ENCODE peak calls at places on chromosomes 16 and 17, in seven cellular contexts. One of them, this sample, is unnamed.

GRCh38 chr16:12347365-12347764 is 370.8 kb downstream of the SNX29 start:
- DNase-seq in GM12865: no peak
- DNase-seq in cardiac fibroblast: no peak
- DNase-seq in upper lobe of left lung: no peak
- DNase-seq in adrenal gland: no peak
- DNase-seq in Peyer's patch: no peak
- DNase-seq in AG09309: no peak
- DNase-seq in this sample: no peak

GRCh38 chr17:76709077-76709950 is 1.5 kb downstream of the MXRA7 start:
- DNase-seq in GM12865: no peak
- DNase-seq in cardiac fibroblast: peak; percentile 96
- DNase-seq in upper lobe of left lung: peak; percentile 79
- DNase-seq in adrenal gland: peak; percentile 83
- DNase-seq in Peyer's patch: peak; percentile 72
- DNase-seq in AG09309: peak; percentile 96
- DNase-seq in this sample: peak; percentile 98

GRCh38 chr17:33753452-33753851 is 460.4 kb upstream of the ASIC2 start:
- DNase-seq in GM12865: peak; percentile 15
- DNase-seq in cardiac fibroblast: no peak
- DNase-seq in upper lobe of left lung: no peak
- DNase-seq in adrenal gland: no peak
- DNase-seq in Peyer's patch: no peak
- DNase-seq in AG09309: no peak
- DNase-seq in this sample: no peak

GRCh38 chr17:35051183-35051578 is 12.3 kb downstream of the RFFL start:
- DNase-seq in GM12865: peak; percentile 90
- DNase-seq in cardiac fibroblast: no peak
- DNase-seq in upper lobe of left lung: no peak
- DNase-seq in adrenal gland: no peak
- DNase-seq in Peyer's patch: no peak
- DNase-seq in AG09309: no peak
- DNase-seq in this sample: peak; percentile 7

GRCh38 chr17:45149669-45150603 is 1.7 kb downstream of the HEXIM1 start:
- DNase-seq in GM12865: peak; percentile 64
- DNase-seq in cardiac fibroblast: peak; percentile 70
- DNase-seq in upper lobe of left lung: peak; percentile 90
- DNase-seq in adrenal gland: peak; percentile 79
- DNase-seq in Peyer's patch: peak; percentile 83
- DNase-seq in AG09309: no peak
- DNase-seq in this sample: peak; percentile 67

GRCh38 chr16:86195863-86196630 is 297.1 kb downstream of the IRF8 start:
- DNase-seq in GM12865: no peak
- DNase-seq in cardiac fibroblast: peak; percentile 10
- DNase-seq in upper lobe of left lung: no peak
- DNase-seq in adrenal gland: no peak
- DNase-seq in Peyer's patch: no peak
- DNase-seq in AG09309: no peak
- DNase-seq in this sample: no peak

GRCh38 chr16:2278272-2278608 is 10.3 kb upstream of the RNPS1 start:
- DNase-seq in GM12865: no peak
- DNase-seq in cardiac fibroblast: no peak
- DNase-seq in upper lobe of left lung: no peak
- DNase-seq in adrenal gland: no peak
- DNase-seq in Peyer's patch: no peak
- DNase-seq in AG09309: no peak
- DNase-seq in this sample: no peak

GRCh38 chr16:7513429-7513828 is 180.8 kb downstream of the RBFOX1 start:
- DNase-seq in GM12865: peak; percentile 5
- DNase-seq in cardiac fibroblast: no peak
- DNase-seq in upper lobe of left lung: no peak
- DNase-seq in adrenal gland: no peak
- DNase-seq in Peyer's patch: no peak
- DNase-seq in AG09309: no peak
- DNase-seq in this sample: no peak

GRCh38 chr16:29943846-29944669 is 17.8 kb upstream of the TMEM219 start:
- DNase-seq in GM12865: no peak
- DNase-seq in cardiac fibroblast: peak; percentile 97
- DNase-seq in upper lobe of left lung: no peak
- DNase-seq in adrenal gland: peak; percentile 68
- DNase-seq in Peyer's patch: peak; percentile 86
- DNase-seq in AG09309: peak; percentile 97
- DNase-seq in this sample: peak; percentile 99

GRCh38 chr17:39791296-39791992 is 53.7 kb downstream of the GRB7 start:
- DNase-seq in GM12865: no peak
- DNase-seq in cardiac fibroblast: no peak
- DNase-seq in upper lobe of left lung: no peak
- DNase-seq in adrenal gland: no peak
- DNase-seq in Peyer's patch: no peak
- DNase-seq in AG09309: no peak
- DNase-seq in this sample: no peak

GRCh38 chr16:85607331-85607765 is 5.8 kb upstream of the GSE1 start:
- DNase-seq in GM12865: peak; percentile 59
- DNase-seq in cardiac fibroblast: no peak
- DNase-seq in upper lobe of left lung: peak; percentile 82
- DNase-seq in adrenal gland: no peak
- DNase-seq in Peyer's patch: peak; percentile 55
- DNase-seq in AG09309: no peak
- DNase-seq in this sample: no peak

GRCh38 chr16:48075398-48075797 is 80.4 kb downstream of the ABCC12 start:
- DNase-seq in GM12865: no peak
- DNase-seq in cardiac fibroblast: peak; percentile 35
- DNase-seq in upper lobe of left lung: no peak
- DNase-seq in adrenal gland: no peak
- DNase-seq in Peyer's patch: no peak
- DNase-seq in AG09309: no peak
- DNase-seq in this sample: peak; percentile 94

GRCh38 chr16:67449739-67450138 is 18.8 kb downstream of the HSD11B2 start:
- DNase-seq in GM12865: no peak
- DNase-seq in cardiac fibroblast: no peak
- DNase-seq in upper lobe of left lung: no peak
- DNase-seq in adrenal gland: peak; percentile 70
- DNase-seq in Peyer's patch: no peak
- DNase-seq in AG09309: no peak
- DNase-seq in this sample: no peak

GRCh38 chr16:84806256-84806889 is 13.4 kb upstream of the CRISPLD2 start:
- DNase-seq in GM12865: peak; percentile 31
- DNase-seq in cardiac fibroblast: peak; percentile 84
- DNase-seq in upper lobe of left lung: peak; percentile 73
- DNase-seq in adrenal gland: peak; percentile 60
- DNase-seq in Peyer's patch: peak; percentile 67
- DNase-seq in AG09309: peak; percentile 42
- DNase-seq in this sample: peak; percentile 89

GRCh38 chr16:29816694-29817441 is 916 bp downstream of the PAGR1 start:
- DNase-seq in GM12865: peak; percentile 78
- DNase-seq in cardiac fibroblast: peak; percentile 67
- DNase-seq in upper lobe of left lung: peak; percentile 89
- DNase-seq in adrenal gland: peak; percentile 83
- DNase-seq in Peyer's patch: peak; percentile 76
- DNase-seq in AG09309: no peak
- DNase-seq in this sample: peak; percentile 50

GRCh38 chr17:31211352-31212012 is 85.6 kb downstream of the OMG start:
- DNase-seq in GM12865: no peak
- DNase-seq in cardiac fibroblast: no peak
- DNase-seq in upper lobe of left lung: no peak
- DNase-seq in adrenal gland: no peak
- DNase-seq in Peyer's patch: no peak
- DNase-seq in AG09309: no peak
- DNase-seq in this sample: peak; percentile 45

GRCh38 chr17:39939588-39940419 is 12.3 kb downstream of the LRRC3C start:
- DNase-seq in GM12865: peak; percentile 86
- DNase-seq in cardiac fibroblast: peak; percentile 69
- DNase-seq in upper lobe of left lung: no peak
- DNase-seq in adrenal gland: no peak
- DNase-seq in Peyer's patch: no peak
- DNase-seq in AG09309: peak; percentile 59
- DNase-seq in this sample: peak; percentile 96

GRCh38 chr17:81518113-81518784 is 5.7 kb upstream of the ACTG1 start:
- DNase-seq in GM12865: peak; percentile 51
- DNase-seq in cardiac fibroblast: no peak
- DNase-seq in upper lobe of left lung: no peak
- DNase-seq in adrenal gland: no peak
- DNase-seq in Peyer's patch: peak; percentile 49
- DNase-seq in AG09309: no peak
- DNase-seq in this sample: no peak

GRCh38 chr16:51845586-51845985 is 694.5 kb upstream of the SALL1 start:
- DNase-seq in GM12865: no peak
- DNase-seq in cardiac fibroblast: no peak
- DNase-seq in upper lobe of left lung: no peak
- DNase-seq in adrenal gland: no peak
- DNase-seq in Peyer's patch: no peak
- DNase-seq in AG09309: no peak
- DNase-seq in this sample: no peak

GRCh38 chr16:35431829-35432663 is 1972.6 kb downstream of the TP53TG3F start:
- DNase-seq in GM12865: peak; percentile 10
- DNase-seq in cardiac fibroblast: no peak
- DNase-seq in upper lobe of left lung: peak; percentile 71
- DNase-seq in adrenal gland: peak; percentile 26
- DNase-seq in Peyer's patch: no peak
- DNase-seq in AG09309: no peak
- DNase-seq in this sample: no peak
- TF ChIP-seq CTCF in GM12865: peak; percentile 56
- TF ChIP-seq CTCF in cardiac fibroblast: peak; percentile 57
- TF ChIP-seq CTCF in upper lobe of left lung: no peak
- TF ChIP-seq CTCF in adrenal gland: no peak
- TF ChIP-seq CTCF in Peyer's patch: no peak
- TF ChIP-seq CTCF in AG09309: peak; percentile 36
- TF ChIP-seq CTCF in this sample: peak; percentile 39

DNA sequence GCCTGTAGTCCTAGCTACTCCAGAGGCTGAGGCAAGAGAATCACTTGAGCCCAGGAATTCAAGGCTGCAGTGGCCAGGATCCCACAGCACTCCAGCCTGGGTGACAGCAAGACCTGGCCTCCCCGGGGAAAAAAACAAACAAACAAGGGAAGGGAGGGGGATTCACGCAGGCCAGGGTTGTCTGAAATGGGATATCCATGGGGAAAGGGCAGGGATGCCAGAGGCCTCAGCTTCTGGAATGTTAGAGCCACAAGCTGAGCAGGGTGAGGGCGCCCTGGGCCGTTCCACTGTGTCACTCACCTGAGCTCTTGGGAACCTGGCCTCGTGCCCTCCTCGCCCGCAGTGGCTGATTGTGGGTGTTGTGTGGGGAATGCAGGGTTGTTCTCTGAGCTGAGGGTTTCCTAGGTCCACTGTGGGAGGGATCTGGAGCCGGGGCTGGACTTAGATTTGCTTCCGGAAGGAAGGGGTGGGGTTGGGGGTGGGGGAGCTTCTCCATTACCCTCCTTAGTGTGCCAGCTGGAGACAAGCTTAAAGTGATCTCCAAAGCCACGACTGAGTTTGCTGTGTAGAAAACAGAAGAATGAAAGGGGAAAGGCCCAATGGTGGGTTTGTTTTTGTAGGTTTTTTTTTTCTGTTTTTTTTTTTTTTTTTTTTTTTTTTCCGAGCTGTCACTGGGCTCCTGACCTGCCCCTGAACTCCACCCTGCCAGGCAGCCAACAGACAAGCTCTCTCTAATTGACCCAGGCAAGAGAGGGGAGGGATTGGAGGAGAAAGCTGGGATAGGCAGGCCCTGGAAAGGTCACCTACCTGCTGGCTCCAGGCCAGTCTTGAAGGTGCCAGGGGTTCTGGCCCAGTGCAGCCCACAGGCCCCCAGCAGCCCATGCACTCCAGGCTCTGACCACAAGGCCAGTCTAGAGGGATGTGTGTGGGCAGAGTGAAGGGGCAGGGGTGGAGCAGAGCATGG is at the start of gene SULT1A1:
- DNase-seq in GM12865: no peak
- DNase-seq in cardiac fibroblast: peak; percentile 72
- DNase-seq in upper lobe of left lung: peak; percentile 87
- DNase-seq in adrenal gland: peak; percentile 84
- DNase-seq in Peyer's patch: peak; percentile 97
- DNase-seq in AG09309: no peak
- DNase-seq in this sample: no peak
- H3K4me3 ChIP-seq in GM12865: no peak within 1 kb of the TSS
- H3K4me3 ChIP-seq in cardiac fibroblast: no peak within 1 kb of the TSS
- H3K4me3 ChIP-seq in upper lobe of left lung: peak within 1 kb of the TSS; percentile 56
- H3K4me3 ChIP-seq in adrenal gland: peak within 1 kb of the TSS; percentile 24
- H3K4me3 ChIP-seq in Peyer's patch: peak within 1 kb of the TSS; percentile 24
- H3K4me3 ChIP-seq in AG09309: no peak within 1 kb of the TSS
- H3K4me3 ChIP-seq in this sample: no peak within 1 kb of the TSS

DNA sequence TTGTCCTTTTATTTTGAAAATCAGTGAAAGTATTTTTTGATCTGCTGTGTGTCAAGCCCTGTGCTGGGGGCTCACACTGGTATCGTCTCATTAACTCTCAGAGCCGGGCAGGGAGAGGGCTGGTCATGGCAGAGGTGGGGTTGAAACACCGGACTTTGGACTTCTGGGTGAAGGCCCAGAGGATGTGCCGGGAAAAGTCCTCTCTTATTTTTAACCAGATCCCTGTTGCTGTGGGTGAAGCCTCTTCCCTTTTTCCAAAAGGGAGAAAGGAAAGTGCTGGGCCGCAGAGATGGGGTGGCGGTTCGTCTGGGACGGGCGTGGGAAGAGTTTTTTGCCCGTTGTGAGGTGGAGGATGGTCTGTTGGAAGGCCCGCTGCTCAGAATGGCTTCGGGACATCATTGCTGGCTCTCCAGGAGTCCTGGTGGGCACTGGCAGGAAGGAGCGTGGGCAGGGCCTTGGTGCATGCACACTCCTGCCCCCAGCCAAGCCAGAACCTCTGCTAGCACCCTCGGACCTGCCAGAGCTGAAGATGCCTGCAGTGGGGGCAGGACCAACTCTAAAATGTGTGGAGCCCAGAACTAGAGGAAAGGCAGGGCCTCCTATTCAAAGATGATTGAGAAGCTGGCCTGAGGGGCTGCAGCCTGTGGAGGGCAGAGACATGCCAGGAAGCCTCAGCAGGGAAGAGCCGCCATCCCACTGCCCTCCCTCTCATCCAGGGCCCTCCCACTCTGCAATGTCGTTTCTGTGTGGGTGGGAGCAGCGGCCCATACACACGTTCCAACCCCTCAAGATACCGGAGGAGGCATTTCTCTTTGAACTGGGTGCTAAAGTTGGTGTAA is 213.2 kb downstream of the CCDC182 start:
- DNase-seq in GM12865: no peak
- DNase-seq in cardiac fibroblast: no peak
- DNase-seq in upper lobe of left lung: no peak
- DNase-seq in adrenal gland: no peak
- DNase-seq in Peyer's patch: no peak
- DNase-seq in AG09309: no peak
- DNase-seq in this sample: no peak
- TF ChIP-seq CTCF in GM12865: no peak
- TF ChIP-seq CTCF in cardiac fibroblast: no peak
- TF ChIP-seq CTCF in upper lobe of left lung: no peak
- TF ChIP-seq CTCF in adrenal gland: no peak
- TF ChIP-seq CTCF in Peyer's patch: no peak
- TF ChIP-seq CTCF in AG09309: no peak
- TF ChIP-seq CTCF in this sample: no peak

GRCh38 chr17:58416396-58416795 is 938 bp downstream of the RNF43 start:
- DNase-seq in GM12865: no peak
- DNase-seq in cardiac fibroblast: no peak
- DNase-seq in upper lobe of left lung: no peak
- DNase-seq in adrenal gland: no peak
- DNase-seq in Peyer's patch: no peak
- DNase-seq in AG09309: no peak
- DNase-seq in this sample: no peak
- H3K4me3 ChIP-seq in GM12865: peak overlapping the region; percentile 6
- H3K4me3 ChIP-seq in cardiac fibroblast: no peak overlapping the region
- H3K4me3 ChIP-seq in upper lobe of left lung: peak overlapping the region; percentile 41
- H3K4me3 ChIP-seq in adrenal gland: peak overlapping the region; percentile 22
- H3K4me3 ChIP-seq in Peyer's patch: peak overlapping the region; percentile 25
- H3K4me3 ChIP-seq in AG09309: no peak overlapping the region
- H3K4me3 ChIP-seq in this sample: no peak overlapping the region